ENCODE peak calls at places on chromosomes 12 and 14, in six cellular contexts. One of them, this sample, is unnamed.

GRCh38 chr12:3752741-3753486 is at the start of gene CRACR2A:
- DNase-seq in cardiac fibroblast: peak; percentile 71
- DNase-seq in brain microvascular endothelial cell: peak; percentile 48
- DNase-seq in endothelial cell: peak; percentile 86
- DNase-seq in CD4-positive, alpha-beta T cell: peak; percentile 79
- DNase-seq in tibial nerve: peak; percentile 18
- DNase-seq in this sample: peak; percentile 85

GRCh38 chr14:65251213-65251612 is 148.9 kb upstream of the MAX start:
- DNase-seq in tibial nerve: peak; percentile 25
- DNase-seq in brain microvascular endothelial cell: peak; percentile 68
- DNase-seq in endothelial cell: no peak
- DNase-seq in cardiac fibroblast: peak; percentile 99
- DNase-seq in CD4-positive, alpha-beta T cell: no peak
- DNase-seq in this sample: no peak

GRCh38 chr14:87483651-87484260 is 509.2 kb downstream of the GALC start:
- DNase-seq in tibial nerve: no peak
- DNase-seq in cardiac fibroblast: no peak
- DNase-seq in endothelial cell: no peak
- DNase-seq in brain microvascular endothelial cell: peak; percentile 1
- DNase-seq in CD4-positive, alpha-beta T cell: no peak
- DNase-seq in this sample: no peak

GRCh38 chr14:33737446-33737845 is 213.4 kb downstream of the EGLN3 start:
- DNase-seq in CD4-positive, alpha-beta T cell: no peak
- DNase-seq in endothelial cell: no peak
- DNase-seq in tibial nerve: no peak
- DNase-seq in cardiac fibroblast: peak; percentile 63
- DNase-seq in brain microvascular endothelial cell: peak; percentile 18
- DNase-seq in this sample: no peak

GRCh38 chr12:116517431-116518045 is 41.6 kb upstream of the MAP1LC3B2 start:
- DNase-seq in tibial nerve: no peak
- DNase-seq in CD4-positive, alpha-beta T cell: no peak
- DNase-seq in brain microvascular endothelial cell: no peak
- DNase-seq in endothelial cell: no peak
- DNase-seq in cardiac fibroblast: no peak
- DNase-seq in this sample: no peak

GRCh38 chr12:122981587-122982493 is 1.4 kb downstream of the ARL6IP4 start:
- DNase-seq in cardiac fibroblast: no peak
- DNase-seq in tibial nerve: no peak
- DNase-seq in endothelial cell: no peak
- DNase-seq in CD4-positive, alpha-beta T cell: no peak
- DNase-seq in brain microvascular endothelial cell: no peak
- DNase-seq in this sample: no peak

GRCh38 chr12:6952121-6952859 is 1.1 kb downstream of the PTPN6 start:
- DNase-seq in endothelial cell: no peak
- DNase-seq in tibial nerve: no peak
- DNase-seq in brain microvascular endothelial cell: no peak
- DNase-seq in cardiac fibroblast: no peak
- DNase-seq in CD4-positive, alpha-beta T cell: no peak
- DNase-seq in this sample: no peak

GRCh38 chr12:8742501-8742900 is 44.7 kb downstream of the RIMKLB start:
- DNase-seq in brain microvascular endothelial cell: peak; percentile 50
- DNase-seq in endothelial cell: no peak
- DNase-seq in cardiac fibroblast: peak; percentile 53
- DNase-seq in CD4-positive, alpha-beta T cell: no peak
- DNase-seq in tibial nerve: no peak
- DNase-seq in this sample: no peak

GRCh38 chr14:79587194-79587593 is 624.1 kb downstream of the DIO2 start:
- DNase-seq in endothelial cell: no peak
- DNase-seq in cardiac fibroblast: no peak
- DNase-seq in tibial nerve: no peak
- DNase-seq in brain microvascular endothelial cell: no peak
- DNase-seq in CD4-positive, alpha-beta T cell: no peak
- DNase-seq in this sample: no peak

GRCh38 chr12:58489394-58489793 is 430.9 kb downstream of the LRIG3 start:
- DNase-seq in brain microvascular endothelial cell: no peak
- DNase-seq in cardiac fibroblast: no peak
- DNase-seq in tibial nerve: no peak
- DNase-seq in endothelial cell: no peak
- DNase-seq in CD4-positive, alpha-beta T cell: no peak
- DNase-seq in this sample: no peak

GRCh38 chr12:114864688-114865685 is 181.0 kb upstream of the TBX3 start:
- DNase-seq in brain microvascular endothelial cell: no peak
- DNase-seq in CD4-positive, alpha-beta T cell: no peak
- DNase-seq in cardiac fibroblast: no peak
- DNase-seq in tibial nerve: no peak
- DNase-seq in endothelial cell: no peak
- DNase-seq in this sample: no peak

GRCh38 chr14:96027356-96028335 is 11.5 kb upstream of the C14orf132 start:
- DNase-seq in brain microvascular endothelial cell: no peak
- DNase-seq in tibial nerve: no peak
- DNase-seq in cardiac fibroblast: no peak
- DNase-seq in endothelial cell: no peak
- DNase-seq in CD4-positive, alpha-beta T cell: peak; percentile 14
- DNase-seq in this sample: no peak

GRCh38 chr12:83067981-83068380 is 381.3 kb downstream of the TMTC2 start:
- DNase-seq in endothelial cell: no peak
- DNase-seq in cardiac fibroblast: no peak
- DNase-seq in CD4-positive, alpha-beta T cell: no peak
- DNase-seq in tibial nerve: no peak
- DNase-seq in brain microvascular endothelial cell: no peak
- DNase-seq in this sample: no peak

GRCh38 chr12:111100003-111100402 is 179.6 kb upstream of the MYL2 start:
- DNase-seq in brain microvascular endothelial cell: no peak
- DNase-seq in tibial nerve: no peak
- DNase-seq in cardiac fibroblast: no peak
- DNase-seq in endothelial cell: no peak
- DNase-seq in CD4-positive, alpha-beta T cell: no peak
- DNase-seq in this sample: no peak

GRCh38 chr12:15627995-15628945 is 160.9 kb downstream of the EPS8 start:
- DNase-seq in cardiac fibroblast: peak; percentile 70
- DNase-seq in brain microvascular endothelial cell: no peak
- DNase-seq in CD4-positive, alpha-beta T cell: no peak
- DNase-seq in tibial nerve: no peak
- DNase-seq in endothelial cell: no peak
- DNase-seq in this sample: no peak

GRCh38 chr12:15688838-15689237 is 100.3 kb downstream of the EPS8 start:
- DNase-seq in tibial nerve: no peak
- DNase-seq in endothelial cell: no peak
- DNase-seq in CD4-positive, alpha-beta T cell: no peak
- DNase-seq in brain microvascular endothelial cell: no peak
- DNase-seq in cardiac fibroblast: peak; percentile 49
- DNase-seq in this sample: no peak

GRCh38 chr14:75499084-75499875 is 23.0 kb upstream of the BATF start:
- DNase-seq in tibial nerve: no peak
- DNase-seq in cardiac fibroblast: no peak
- DNase-seq in CD4-positive, alpha-beta T cell: no peak
- DNase-seq in endothelial cell: no peak
- DNase-seq in brain microvascular endothelial cell: no peak
- DNase-seq in this sample: no peak

GRCh38 chr12:32859389-32859788 is 37.2 kb downstream of the PKP2 start:
- DNase-seq in cardiac fibroblast: no peak
- DNase-seq in CD4-positive, alpha-beta T cell: no peak
- DNase-seq in tibial nerve: no peak
- DNase-seq in brain microvascular endothelial cell: no peak
- DNase-seq in endothelial cell: no peak
- DNase-seq in this sample: no peak

GRCh38 chr12:45402288-45402687 is 186.4 kb downstream of the ANO6 start:
- DNase-seq in endothelial cell: no peak
- DNase-seq in brain microvascular endothelial cell: no peak
- DNase-seq in cardiac fibroblast: no peak
- DNase-seq in CD4-positive, alpha-beta T cell: no peak
- DNase-seq in tibial nerve: no peak
- DNase-seq in this sample: no peak

GRCh38 chr14:74976264-74977113 is 21.1 kb upstream of the PGF start:
- DNase-seq in brain microvascular endothelial cell: no peak
- DNase-seq in tibial nerve: no peak
- DNase-seq in cardiac fibroblast: no peak
- DNase-seq in endothelial cell: no peak
- DNase-seq in CD4-positive, alpha-beta T cell: no peak
- DNase-seq in this sample: no peak

GRCh38 chr12:132580701-132581292 is 29.6 kb downstream of the LRCOL1 start:
- DNase-seq in CD4-positive, alpha-beta T cell: no peak
- DNase-seq in endothelial cell: no peak
- DNase-seq in brain microvascular endothelial cell: no peak
- DNase-seq in cardiac fibroblast: no peak
- DNase-seq in tibial nerve: no peak
- DNase-seq in this sample: no peak

GRCh38 chr12:130401703-130402102 is 64.0 kb downstream of the PIWIL1 start:
- DNase-seq in cardiac fibroblast: no peak
- DNase-seq in tibial nerve: no peak
- DNase-seq in brain microvascular endothelial cell: no peak
- DNase-seq in endothelial cell: no peak
- DNase-seq in CD4-positive, alpha-beta T cell: no peak
- DNase-seq in this sample: no peak

GRCh38 chr12:54389536-54390175 is 5.1 kb upstream of the ZNF385A start:
- DNase-seq in cardiac fibroblast: no peak
- DNase-seq in brain microvascular endothelial cell: no peak
- DNase-seq in tibial nerve: no peak
- DNase-seq in CD4-positive, alpha-beta T cell: no peak
- DNase-seq in endothelial cell: no peak
- DNase-seq in this sample: no peak

GRCh38 chr12:2355604-2356003 is 302.8 kb downstream of the CACNA1C start:
- DNase-seq in brain microvascular endothelial cell: no peak
- DNase-seq in cardiac fibroblast: no peak
- DNase-seq in endothelial cell: no peak
- DNase-seq in tibial nerve: no peak
- DNase-seq in CD4-positive, alpha-beta T cell: no peak
- DNase-seq in this sample: no peak

GRCh38 chr14:45786266-45786665 is 533.3 kb upstream of the MIS18BP1 start:
- DNase-seq in cardiac fibroblast: no peak
- DNase-seq in endothelial cell: no peak
- DNase-seq in CD4-positive, alpha-beta T cell: no peak
- DNase-seq in tibial nerve: no peak
- DNase-seq in brain microvascular endothelial cell: no peak
- DNase-seq in this sample: no peak

GRCh38 chr12:98369601-98370000 is 145.8 kb upstream of the TMPO start:
- DNase-seq in CD4-positive, alpha-beta T cell: no peak
- DNase-seq in brain microvascular endothelial cell: no peak
- DNase-seq in cardiac fibroblast: peak; percentile 36
- DNase-seq in tibial nerve: no peak
- DNase-seq in endothelial cell: no peak
- DNase-seq in this sample: no peak

DNA sequence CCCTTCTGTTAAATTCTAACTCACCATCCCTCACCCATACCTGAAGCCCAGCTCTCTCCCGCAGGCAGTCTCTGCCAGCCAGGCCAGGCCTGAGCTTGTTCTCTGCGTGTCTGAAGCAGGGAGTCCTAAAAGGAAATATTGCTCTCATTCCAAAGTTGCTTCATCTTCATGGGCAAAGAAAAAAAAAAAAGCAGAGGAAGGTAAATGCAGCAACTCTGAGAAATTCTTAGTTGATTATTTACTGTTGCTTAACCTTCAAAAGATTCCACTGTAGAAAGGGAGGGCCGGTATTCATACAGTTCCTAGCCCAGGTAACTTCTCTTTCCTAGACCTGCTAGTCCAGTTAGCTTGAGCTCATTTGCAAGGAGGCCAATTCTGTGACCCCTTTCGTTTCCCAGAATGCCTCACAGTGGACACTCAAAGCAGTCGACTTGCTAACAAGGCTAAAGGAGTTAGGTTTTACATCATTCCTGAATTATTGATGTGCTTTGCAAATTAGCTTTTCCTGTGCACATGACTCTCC is 193.5 kb upstream of the EEA1 start:
- DNase-seq in CD4-positive, alpha-beta T cell: no peak
- DNase-seq in cardiac fibroblast: peak; percentile 56
- DNase-seq in tibial nerve: no peak
- DNase-seq in endothelial cell: no peak
- DNase-seq in brain microvascular endothelial cell: no peak
- DNase-seq in this sample: no peak
- TF ChIP-seq CTCF in CD4-positive, alpha-beta T cell: no peak
- TF ChIP-seq CTCF in cardiac fibroblast: no peak
- TF ChIP-seq CTCF in tibial nerve: no peak
- TF ChIP-seq CTCF in endothelial cell: no peak
- TF ChIP-seq CTCF in brain microvascular endothelial cell: no peak
- TF ChIP-seq CTCF in this sample: no peak

DNA sequence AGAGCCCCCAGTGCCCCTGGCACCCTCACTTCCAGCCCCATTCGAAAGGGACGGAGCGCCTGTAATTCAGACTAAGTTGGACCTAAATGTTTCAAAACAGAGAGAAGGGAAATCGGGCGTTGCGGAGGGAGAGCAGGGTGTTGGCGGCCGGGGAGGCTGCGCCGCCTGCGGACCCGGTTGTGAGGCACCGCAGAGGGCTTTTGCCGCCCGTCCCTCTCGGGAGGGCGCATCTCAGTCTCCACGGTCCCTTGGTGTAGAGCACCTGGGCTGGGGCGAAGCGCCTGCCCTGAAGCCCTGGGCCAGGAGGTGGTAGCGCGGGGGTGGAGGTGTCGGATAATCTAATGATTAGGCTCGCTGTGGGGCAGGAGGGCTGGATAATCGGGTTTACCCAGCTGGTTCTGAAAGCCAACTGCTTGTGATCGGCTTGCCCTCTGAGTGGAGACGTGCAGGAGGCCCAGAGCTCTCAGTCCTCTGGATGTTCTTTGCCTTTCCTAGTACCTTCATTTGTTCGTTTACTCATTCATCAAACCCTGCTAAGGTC is 884 bp downstream of the DAAM1 start:
- DNase-seq in cardiac fibroblast: peak; percentile 35
- DNase-seq in tibial nerve: no peak
- DNase-seq in CD4-positive, alpha-beta T cell: peak; percentile 8
- DNase-seq in endothelial cell: no peak
- DNase-seq in brain microvascular endothelial cell: peak; percentile 5
- DNase-seq in this sample: peak; percentile 60
- TF ChIP-seq CTCF in cardiac fibroblast: no peak
- TF ChIP-seq CTCF in tibial nerve: no peak
- TF ChIP-seq CTCF in CD4-positive, alpha-beta T cell: no peak
- TF ChIP-seq CTCF in endothelial cell: no peak
- TF ChIP-seq CTCF in brain microvascular endothelial cell: no peak
- TF ChIP-seq CTCF in this sample: no peak

GRCh38 chr14:26984318-26985177 is 386.7 kb upstream of the NOVA1 start:
- DNase-seq in brain microvascular endothelial cell: peak; percentile 16
- DNase-seq in CD4-positive, alpha-beta T cell: no peak
- DNase-seq in cardiac fibroblast: peak; percentile 80
- DNase-seq in tibial nerve: peak; percentile 94
- DNase-seq in endothelial cell: peak; percentile 74
- DNase-seq in this sample: no peak
- TF ChIP-seq CTCF in brain microvascular endothelial cell: peak; percentile 82
- TF ChIP-seq CTCF in CD4-positive, alpha-beta T cell: no peak
- TF ChIP-seq CTCF in cardiac fibroblast: peak; percentile 72
- TF ChIP-seq CTCF in tibial nerve: peak; percentile 68
- TF ChIP-seq CTCF in endothelial cell: peak; percentile 85
- TF ChIP-seq CTCF in this sample: no peak

DNA sequence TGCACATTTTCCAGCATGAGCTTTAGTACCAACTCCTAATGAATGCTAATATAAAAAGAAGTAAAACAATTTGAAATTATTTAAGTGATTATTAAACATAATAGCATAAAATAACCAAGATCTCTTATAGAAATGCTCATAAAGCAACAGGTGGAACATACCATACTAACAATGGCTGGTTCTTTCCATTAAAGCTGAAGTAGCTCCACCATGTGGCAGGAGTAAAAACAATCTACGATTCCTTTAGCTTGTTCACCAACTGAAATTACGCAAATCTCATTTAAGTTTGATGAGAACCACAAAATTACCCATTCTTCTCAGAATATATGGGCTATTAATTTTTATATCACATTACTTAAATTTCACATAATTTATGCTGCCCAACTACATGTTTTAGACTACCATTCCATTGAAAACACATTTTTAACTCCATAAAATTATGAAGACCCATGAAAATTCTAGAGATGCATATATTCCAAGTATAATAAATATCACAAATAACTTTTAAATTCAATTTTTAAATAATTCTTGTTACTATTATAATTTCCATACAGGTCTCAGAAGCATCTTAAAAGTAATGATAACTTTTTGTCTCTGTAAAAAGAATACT is 213.6 kb downstream of the DAD1 start:
- DNase-seq in endothelial cell: peak; percentile 38
- DNase-seq in cardiac fibroblast: peak; percentile 80
- DNase-seq in tibial nerve: peak; percentile 32
- DNase-seq in CD4-positive, alpha-beta T cell: no peak
- DNase-seq in brain microvascular endothelial cell: peak; percentile 56
- DNase-seq in this sample: no peak
- TF ChIP-seq CTCF in endothelial cell: peak; percentile 53
- TF ChIP-seq CTCF in cardiac fibroblast: peak; percentile 58
- TF ChIP-seq CTCF in tibial nerve: peak; percentile 57
- TF ChIP-seq CTCF in CD4-positive, alpha-beta T cell: no peak
- TF ChIP-seq CTCF in brain microvascular endothelial cell: peak; percentile 52
- TF ChIP-seq CTCF in this sample: peak; percentile 46

This sample was measured in activated B cell treated with CpG ODN at 0.5 μM for 24 hours.